ENCODE peak calls at places on chromosomes 16 and 17, in nine cellular contexts. P, Q, B, D, H, W, A, Z and R are unnamed samples.

GRCh38 chr17:81481011-81481799 is 31.4 kb downstream of the ACTG1 start:
- DNase-seq in P (no peak), Q (no peak), B (no peak), D (peak; percentile 28), H (peak; percentile 80), W (no peak), A (peak; percentile 74), Z (peak; percentile 91), R (no peak)

GRCh38 chr17:7380321-7380720 is 568 bp upstream of the TNK1 start:
- DNase-seq in P (no peak), Q (no peak), B (no peak), D (no peak), H (no peak), W (no peak), A (no peak), Z (no peak), R (no peak)

GRCh38 chr16:27700596-27700995 is 150.7 kb downstream of the KATNIP start:
- DNase-seq in P (no peak), Q (no peak), B (no peak), D (no peak), H (no peak), W (no peak), A (no peak), Z (no peak), R (no peak)

GRCh38 chr16:88677721-88678120 is 8.6 kb downstream of the SNAI3 start:
- DNase-seq in P (no peak), Q (no peak), B (no peak), D (no peak), H (no peak), W (no peak), A (no peak), Z (no peak), R (no peak)

GRCh38 chr17:1606352-1606985 is 22.2 kb downstream of the SLC43A2 start:
- DNase-seq in P (no peak), Q (no peak), B (no peak), D (peak; percentile 39), H (no peak), W (no peak), A (no peak), Z (no peak), R (no peak)

GRCh38 chr16:59684911-59685310 is 950.8 kb upstream of the GOT2 start:
- DNase-seq in P (no peak), Q (no peak), B (no peak), D (no peak), H (no peak), W (no peak), A (no peak), Z (no peak), R (no peak)

GRCh38 chr17:17376362-17376761 is 73.2 kb downstream of the NT5M start:
- DNase-seq in P (no peak), Q (no peak), B (no peak), D (no peak), H (no peak), W (no peak), A (no peak), Z (no peak), R (no peak)

GRCh38 chr17:61410555-61411089 is 11.0 kb downstream of the TBX2 start:
- DNase-seq in P (no peak), Q (peak; percentile 87), B (no peak), D (peak; percentile 57), H (no peak), W (peak; percentile 38), A (no peak), Z (peak; percentile 95), R (no peak)

GRCh38 chr17:77990301-77990700 is 31.8 kb downstream of the TNRC6C start:
- DNase-seq in P (no peak), Q (no peak), B (no peak), D (no peak), H (no peak), W (no peak), A (no peak), Z (no peak), R (no peak)

GRCh38 chr16:19860146-19861030 is 24.3 kb downstream of the GPRC5B start:
- DNase-seq in P (no peak), Q (no peak), B (no peak), D (no peak), H (no peak), W (no peak), A (no peak), Z (no peak), R (no peak)

GRCh38 chr17:39002991-39003715 is 36.0 kb upstream of the FBXO47 start:
- DNase-seq in P (no peak), Q (peak; percentile 87), B (no peak), D (peak; percentile 17), H (no peak), W (no peak), A (no peak), Z (no peak), R (no peak)

GRCh38 chr17:66290097-66290722 is 12.2 kb upstream of the PRKCA start:
- DNase-seq in P (no peak), Q (no peak), B (no peak), D (no peak), H (peak; percentile 10), W (no peak), A (no peak), Z (no peak), R (no peak)

GRCh38 chr17:74297941-74298340 is 23.9 kb downstream of the DNAI2 start:
- DNase-seq in P (no peak), Q (no peak), B (no peak), D (peak; percentile 41), H (no peak), W (no peak), A (no peak), Z (no peak), R (no peak)

GRCh38 chr17:78716814-78717393 is 65.2 kb downstream of the CYTH1 start:
- DNase-seq in P (no peak), Q (peak; percentile 90), B (no peak), D (no peak), H (peak; percentile 74), W (no peak), A (peak; percentile 42), Z (peak; percentile 41), R (no peak)

GRCh38 chr17:38741853-38742421 is 6.2 kb downstream of the PCGF2 start:
- DNase-seq in P (no peak), Q (no peak), B (no peak), D (no peak), H (peak; percentile 71), W (no peak), A (no peak), Z (no peak), R (no peak)